ENCODE peak calls at places on chromosomes 12 and 14, in five cellular contexts. One of them, this sample, is unnamed.

GRCh38 chr14:99410019-99410418 is 70.6 kb downstream of the SETD3 start:
- DNase-seq in HFF-Myc: no peak
- DNase-seq in A549: no peak
- DNase-seq in fibroblast of lung: no peak
- DNase-seq in nephron progenitor cell: no peak
- DNase-seq in this sample: no peak

GRCh38 chr14:26293909-26294308 is 303.9 kb downstream of the NOVA1 start:
- DNase-seq in HFF-Myc: no peak
- DNase-seq in A549: no peak
- DNase-seq in fibroblast of lung: no peak
- DNase-seq in nephron progenitor cell: no peak
- DNase-seq in this sample: no peak

GRCh38 chr12:132222808-132223173 is 78.5 kb downstream of the NOC4L start:
- DNase-seq in HFF-Myc: no peak
- DNase-seq in A549: no peak
- DNase-seq in fibroblast of lung: no peak
- DNase-seq in nephron progenitor cell: no peak
- DNase-seq in this sample: no peak

GRCh38 chr14:81400852-81401251 is 728 bp upstream of the STON2 start:
- DNase-seq in HFF-Myc: peak; percentile 73
- DNase-seq in A549: peak; percentile 17
- DNase-seq in fibroblast of lung: peak; percentile 99
- DNase-seq in nephron progenitor cell: no peak
- DNase-seq in this sample: peak; percentile 57

GRCh38 chr12:38904932-38905479 is 385 bp downstream of the CPNE8 start:
- DNase-seq in HFF-Myc: no peak
- DNase-seq in A549: peak; percentile 79
- DNase-seq in fibroblast of lung: peak; percentile 79
- DNase-seq in nephron progenitor cell: peak; percentile 62
- DNase-seq in this sample: peak; percentile 76

GRCh38 chr12:25701290-25701689 is 148.2 kb upstream of the LMNTD1 start:
- DNase-seq in HFF-Myc: no peak
- DNase-seq in A549: no peak
- DNase-seq in fibroblast of lung: peak; percentile 78
- DNase-seq in nephron progenitor cell: no peak
- DNase-seq in this sample: no peak

GRCh38 chr12:45762185-45763110 is 32.9 kb downstream of the ARID2 start:
- DNase-seq in HFF-Myc: peak; percentile 29
- DNase-seq in A549: peak; percentile 26
- DNase-seq in fibroblast of lung: peak; percentile 52
- DNase-seq in nephron progenitor cell: no peak
- DNase-seq in this sample: peak; percentile 3

GRCh38 chr14:71380271-71380670 is 473.0 kb downstream of the PCNX1 start:
- DNase-seq in HFF-Myc: no peak
- DNase-seq in A549: no peak
- DNase-seq in fibroblast of lung: peak; percentile 94
- DNase-seq in nephron progenitor cell: no peak
- DNase-seq in this sample: no peak

GRCh38 chr12:11651377-11651776 is 1.9 kb downstream of the ETV6 start:
- DNase-seq in HFF-Myc: no peak
- DNase-seq in A549: no peak
- DNase-seq in fibroblast of lung: no peak
- DNase-seq in nephron progenitor cell: no peak
- DNase-seq in this sample: no peak

DNA sequence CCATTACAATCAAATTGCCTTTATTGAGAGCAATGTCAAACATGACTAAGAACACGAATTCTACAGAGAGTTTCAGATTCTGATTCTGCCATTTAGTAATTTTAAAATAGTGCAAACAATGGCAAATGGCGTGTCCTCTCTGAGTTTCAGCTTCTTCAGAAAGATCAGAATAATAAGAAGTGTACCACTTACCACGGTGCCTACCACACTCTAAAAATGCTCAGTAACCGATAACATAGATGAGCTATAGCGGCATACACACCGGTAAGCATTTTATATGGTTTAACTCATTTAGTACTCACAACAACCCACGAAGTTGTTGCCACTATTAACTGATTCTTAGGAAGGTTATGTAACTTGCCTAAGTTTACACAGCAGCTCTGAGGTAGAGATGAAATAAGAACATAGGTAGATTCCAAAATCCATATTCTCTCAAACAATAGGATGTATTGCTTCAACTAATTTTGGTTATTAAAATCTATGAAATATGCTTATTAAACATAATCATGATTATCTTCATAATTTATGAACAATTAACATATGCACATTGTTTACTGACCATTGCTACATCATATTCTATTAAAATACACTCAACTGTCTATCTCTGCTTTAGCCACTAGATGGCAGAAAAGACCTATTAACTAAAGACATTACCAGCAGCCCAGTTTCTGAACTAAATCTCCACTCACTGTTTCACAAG is 38.3 kb downstream of the SLC6A15 start:
- DNase-seq in HFF-Myc: peak; percentile 45
- DNase-seq in A549: peak; percentile 10
- DNase-seq in fibroblast of lung: peak; percentile 25
- DNase-seq in nephron progenitor cell: no peak
- DNase-seq in this sample: no peak
- TF ChIP-seq CTCF in HFF-Myc: peak; percentile 52
- TF ChIP-seq CTCF in A549: peak; percentile 86
- TF ChIP-seq CTCF in fibroblast of lung: peak; percentile 62
- TF ChIP-seq CTCF in nephron progenitor cell: peak; percentile 86
- TF ChIP-seq CTCF in this sample: peak; percentile 36

DNA sequence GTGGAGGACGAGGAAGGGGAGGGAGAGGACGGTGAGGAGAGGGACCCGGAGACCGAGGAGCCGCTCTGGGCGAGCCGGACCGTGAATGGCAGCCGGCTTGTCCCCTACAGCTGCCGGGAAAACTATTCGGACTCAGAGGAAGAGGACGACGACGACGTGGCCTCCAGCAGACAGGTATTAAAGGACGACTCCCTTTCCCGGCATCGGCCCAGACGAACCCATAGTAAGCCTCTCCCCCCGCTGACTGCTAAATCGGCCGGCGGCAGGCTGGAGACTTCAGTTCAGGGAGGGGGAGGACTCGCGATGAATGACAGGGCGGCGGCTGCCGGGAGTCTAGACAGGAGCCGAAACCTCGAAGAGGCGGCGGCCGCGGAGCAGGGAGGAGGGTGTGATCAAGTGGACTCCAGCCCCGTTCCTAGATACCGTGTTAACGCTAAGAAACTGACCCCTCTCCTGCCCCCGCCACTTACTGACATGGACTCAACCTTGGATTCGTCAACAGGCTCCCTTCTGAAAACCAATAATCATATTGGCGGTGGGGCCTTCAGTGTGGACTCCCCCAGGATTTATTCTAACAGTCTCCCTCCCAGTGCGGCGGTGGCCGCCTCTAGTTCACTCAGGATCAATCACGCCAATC is 980 bp downstream of the LEMD3 start:
- DNase-seq in HFF-Myc: no peak
- DNase-seq in A549: peak; percentile 35
- DNase-seq in fibroblast of lung: peak; percentile 69
- DNase-seq in nephron progenitor cell: peak; percentile 65
- DNase-seq in this sample: peak; percentile 66
- TF ChIP-seq CTCF in HFF-Myc: no peak
- TF ChIP-seq CTCF in A549: no peak
- TF ChIP-seq CTCF in fibroblast of lung: no peak
- TF ChIP-seq CTCF in nephron progenitor cell: no peak
- TF ChIP-seq CTCF in this sample: no peak

GRCh38 chr12:130664772-130665171 is 51.3 kb downstream of the RIMBP2 start:
- DNase-seq in HFF-Myc: no peak
- DNase-seq in A549: no peak
- DNase-seq in fibroblast of lung: no peak
- DNase-seq in nephron progenitor cell: no peak
- DNase-seq in this sample: no peak

GRCh38 chr12:130664252-130664651 is 51.8 kb downstream of the RIMBP2 start:
- DNase-seq in HFF-Myc: no peak
- DNase-seq in A549: no peak
- DNase-seq in fibroblast of lung: no peak
- DNase-seq in nephron progenitor cell: no peak
- DNase-seq in this sample: no peak

GRCh38 chr12:130663510-130663909 is 52.6 kb downstream of the RIMBP2 start:
- DNase-seq in HFF-Myc: no peak
- DNase-seq in A549: no peak
- DNase-seq in fibroblast of lung: no peak
- DNase-seq in nephron progenitor cell: no peak
- DNase-seq in this sample: no peak

GRCh38 chr12:130661059-130661458 is 55.0 kb downstream of the RIMBP2 start:
- DNase-seq in HFF-Myc: no peak
- DNase-seq in A549: no peak
- DNase-seq in fibroblast of lung: no peak
- DNase-seq in nephron progenitor cell: no peak
- DNase-seq in this sample: no peak

GRCh38 chr12:130661501-130662255 is 54.4 kb downstream of the RIMBP2 start:
- DNase-seq in HFF-Myc: no peak
- DNase-seq in A549: no peak
- DNase-seq in fibroblast of lung: no peak
- DNase-seq in nephron progenitor cell: peak; percentile 23
- DNase-seq in this sample: no peak
- TF ChIP-seq CTCF in HFF-Myc: no peak
- TF ChIP-seq CTCF in A549: no peak
- TF ChIP-seq CTCF in fibroblast of lung: no peak
- TF ChIP-seq CTCF in nephron progenitor cell: peak; percentile 30
- TF ChIP-seq CTCF in this sample: no peak

GRCh38 chr14:86790408-86791364 is 1202.3 kb downstream of the GALC start:
- DNase-seq in HFF-Myc: no peak
- DNase-seq in A549: no peak
- DNase-seq in fibroblast of lung: peak; percentile 11
- DNase-seq in nephron progenitor cell: no peak
- DNase-seq in this sample: no peak
- TF ChIP-seq CTCF in HFF-Myc: no peak
- TF ChIP-seq CTCF in A549: no peak
- TF ChIP-seq CTCF in fibroblast of lung: no peak
- TF ChIP-seq CTCF in nephron progenitor cell: no peak
- TF ChIP-seq CTCF in this sample: no peak

DNA sequence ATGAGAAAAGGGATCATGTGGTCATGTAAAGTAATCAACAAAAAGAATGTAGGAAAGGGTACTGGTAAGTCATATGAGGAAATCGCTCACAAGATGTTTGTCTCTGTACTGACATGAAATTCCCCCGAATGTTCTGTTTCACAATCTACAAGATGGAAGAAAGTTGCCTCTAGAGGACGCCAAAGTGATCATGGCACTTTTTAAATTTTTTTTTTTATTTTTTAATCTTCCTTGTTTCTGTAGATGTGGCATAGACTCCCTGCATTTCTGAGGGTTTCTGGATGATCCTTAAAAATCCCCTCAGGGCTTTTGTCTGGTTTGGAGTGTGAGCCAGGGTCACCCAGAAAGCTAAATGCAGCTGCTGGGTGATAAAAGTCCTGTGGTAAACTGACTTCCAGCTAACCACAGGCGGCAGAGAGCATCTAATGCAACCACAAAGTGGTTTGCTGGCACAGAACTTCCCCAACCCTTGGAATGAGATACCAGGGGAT is 393.6 kb downstream of the CCDC91 start:
- DNase-seq in HFF-Myc: peak; percentile 89
- DNase-seq in A549: no peak
- DNase-seq in fibroblast of lung: peak; percentile 88
- DNase-seq in nephron progenitor cell: no peak
- DNase-seq in this sample: no peak
- TF ChIP-seq CTCF in HFF-Myc: peak; percentile 58
- TF ChIP-seq CTCF in A549: peak; percentile 18
- TF ChIP-seq CTCF in fibroblast of lung: peak; percentile 24
- TF ChIP-seq CTCF in nephron progenitor cell: no peak
- TF ChIP-seq CTCF in this sample: no peak

GRCh38 chr14:34766611-34767010 is 52.2 kb upstream of the CFL2 start:
- DNase-seq in HFF-Myc: peak; percentile 29
- DNase-seq in A549: no peak
- DNase-seq in fibroblast of lung: peak; percentile 26
- DNase-seq in nephron progenitor cell: no peak
- DNase-seq in this sample: no peak

GRCh38 chr14:34770901-34771300 is 56.5 kb upstream of the CFL2 start:
- DNase-seq in HFF-Myc: no peak
- DNase-seq in A549: no peak
- DNase-seq in fibroblast of lung: peak; percentile 21
- DNase-seq in nephron progenitor cell: no peak
- DNase-seq in this sample: no peak

DNA sequence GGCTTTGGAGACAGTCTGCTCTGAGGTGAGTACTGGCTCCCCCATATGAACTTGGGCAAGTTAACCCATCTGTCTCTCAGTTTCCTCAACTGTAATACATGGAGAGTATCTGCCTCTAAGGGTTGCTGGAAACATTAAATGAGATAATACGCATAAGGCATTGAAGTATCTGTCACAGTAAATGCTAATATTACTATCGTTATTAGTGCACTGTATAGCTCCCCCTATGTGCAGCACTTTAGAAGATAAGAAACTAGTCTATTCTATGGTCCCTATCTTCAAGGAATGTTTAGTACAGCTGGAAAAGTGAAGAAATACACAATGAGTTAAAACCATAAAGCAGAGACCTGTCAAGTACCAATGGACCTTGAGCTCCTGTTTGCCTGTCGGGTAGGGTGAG is 51.7 kb upstream of the CFL2 start:
- DNase-seq in HFF-Myc: no peak
- DNase-seq in A549: no peak
- DNase-seq in fibroblast of lung: no peak
- DNase-seq in nephron progenitor cell: no peak
- DNase-seq in this sample: no peak
- TF ChIP-seq CTCF in HFF-Myc: peak; percentile 6
- TF ChIP-seq CTCF in A549: peak; percentile 41
- TF ChIP-seq CTCF in fibroblast of lung: no peak
- TF ChIP-seq CTCF in nephron progenitor cell: no peak
- TF ChIP-seq CTCF in this sample: no peak

DNA sequence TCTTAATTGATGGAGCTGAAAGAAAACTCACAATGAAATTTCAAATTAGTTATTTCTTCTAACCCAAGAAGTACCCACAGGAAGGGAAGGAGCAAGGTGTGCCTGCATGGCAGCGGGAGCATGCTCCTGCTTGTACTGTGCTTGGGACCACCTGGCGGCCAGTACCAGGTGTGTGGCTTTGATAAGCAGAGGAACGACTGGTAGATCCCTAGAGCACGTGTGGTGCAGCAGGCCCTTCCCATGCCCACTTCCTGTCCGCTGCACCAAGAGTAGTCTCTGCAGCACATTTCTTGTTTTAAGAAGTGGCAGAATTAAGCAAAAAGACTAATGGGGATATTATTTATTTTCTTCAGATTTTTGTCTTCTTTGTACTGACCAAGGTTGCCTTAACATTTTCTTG is 122.3 kb upstream of the ATF1 start:
- DNase-seq in HFF-Myc: no peak
- DNase-seq in A549: no peak
- DNase-seq in fibroblast of lung: no peak
- DNase-seq in nephron progenitor cell: no peak
- DNase-seq in this sample: no peak
- TF ChIP-seq CTCF in HFF-Myc: no peak
- TF ChIP-seq CTCF in A549: no peak
- TF ChIP-seq CTCF in fibroblast of lung: no peak
- TF ChIP-seq CTCF in nephron progenitor cell: no peak
- TF ChIP-seq CTCF in this sample: no peak

DNA sequence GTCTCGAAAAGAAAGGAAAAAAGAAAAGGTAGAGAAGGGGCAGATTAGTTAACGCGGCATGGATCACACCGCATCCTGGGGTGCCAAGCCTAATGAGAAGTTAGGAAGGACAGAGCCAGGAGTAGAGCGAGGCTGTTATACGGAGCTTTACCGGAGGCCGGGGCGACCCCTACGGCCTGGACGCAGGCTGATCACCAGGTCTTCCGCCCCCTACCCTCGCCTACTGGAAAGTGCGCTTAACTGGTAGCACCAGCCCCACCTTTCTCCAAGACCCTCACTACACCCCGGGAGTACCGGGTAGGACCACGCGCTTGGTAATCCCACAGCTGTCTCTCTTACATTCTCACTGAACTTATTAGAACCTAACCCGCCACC is 33.8 kb downstream of the WBP11 start:
- DNase-seq in HFF-Myc: no peak
- DNase-seq in A549: peak; percentile 21
- DNase-seq in fibroblast of lung: no peak
- DNase-seq in nephron progenitor cell: peak; percentile 56
- DNase-seq in this sample: peak; percentile 46
- TF ChIP-seq CTCF in HFF-Myc: no peak
- TF ChIP-seq CTCF in A549: no peak
- TF ChIP-seq CTCF in fibroblast of lung: peak; percentile 55
- TF ChIP-seq CTCF in nephron progenitor cell: no peak
- TF ChIP-seq CTCF in this sample: no peak